ENCODE peak calls at places on chromosomes 13 and 19, in seven cellular contexts. R is upper lobe of left lung, S is HL-60, P is GM23338, X is SK-N-SH, F is GM12878, M is prostate gland. Q is an unnamed sample.

GRCh38 chr13:107866666-107867623 is 348.4 kb downstream of the LIG4 start:
- DNase-seq in R (peak; percentile 83), S (no peak), P (peak; percentile 64), X (peak; percentile 80), F (no peak), M (no peak), Q (no peak)

GRCh38 chr13:45295536-45295935 is 45.4 kb downstream of the TPT1 start:
- DNase-seq in R (no peak), S (no peak), P (no peak), X (no peak), F (no peak), M (no peak), Q (no peak)

GRCh38 chr19:18118420-18119242 is 21.1 kb downstream of the MAST3 start:
- DNase-seq in R (no peak), S (no peak), P (no peak), X (no peak), F (no peak), M (no peak), Q (no peak)

GRCh38 chr19:5060591-5061339 is 91.9 kb downstream of the KDM4B start:
- DNase-seq in R (peak; percentile 56), S (no peak), P (no peak), X (no peak), F (no peak), M (peak; percentile 90), Q (no peak)

GRCh38 chr19:3479177-3479818 is 1.0 kb downstream of the SMIM24 start:
- DNase-seq in R (no peak), S (peak; percentile 75), P (peak; percentile 96), X (peak; percentile 78), F (no peak), M (no peak), Q (no peak)

GRCh38 chr19:4414800-4415251 is 12.4 kb downstream of the CHAF1A start:
- DNase-seq in R (no peak), S (no peak), P (no peak), X (no peak), F (no peak), M (no peak), Q (no peak)

GRCh38 chr13:23789576-23790346 is 99.4 kb downstream of the MIPEP start:
- DNase-seq in R (no peak), S (no peak), P (no peak), X (no peak), F (no peak), M (peak; percentile 78), Q (no peak)

GRCh38 chr19:16293133-16294085 is 31.2 kb upstream of the KLF2 start:
- DNase-seq in R (no peak), S (peak; percentile 83), P (no peak), X (no peak), F (no peak), M (peak; percentile 11), Q (peak; percentile 61)

GRCh38 chr19:5020368-5020767 is 51.5 kb downstream of the KDM4B start:
- DNase-seq in R (no peak), S (no peak), P (no peak), X (no peak), F (no peak), M (no peak), Q (no peak)

GRCh38 chr19:56840452-56841193 is at the start of the genes PEG3 and ZIM2:
- DNase-seq in R (peak; percentile 84), S (no peak), P (no peak), X (peak; percentile 76), F (no peak), M (no peak), Q (peak; percentile 61)

GRCh38 chr13:27125357-27126282 is 46.0 kb downstream of the USP12 start:
- DNase-seq in R (peak; percentile 27), S (no peak), P (no peak), X (no peak), F (no peak), M (no peak), Q (no peak)

GRCh38 chr19:41564515-41565383 is 11.2 kb upstream of the CEACAM21 start:
- DNase-seq in R (peak; percentile 86), S (no peak), P (peak; percentile 69), X (peak; percentile 21), F (no peak), M (peak; percentile 2), Q (no peak)

GRCh38 chr19:21430674-21431073 is 33.7 kb downstream of the ZNF493 start:
- DNase-seq in R (no peak), S (no peak), P (no peak), X (no peak), F (no peak), M (no peak), Q (no peak)

GRCh38 chr19:56477429-56478338 is 539 bp upstream of the ZNF667 start:
- DNase-seq in R (peak; percentile 94), S (peak; percentile 96), P (peak; percentile 87), X (peak; percentile 98), F (no peak), M (peak; percentile 92), Q (peak; percentile 89)

GRCh38 chr13:110677731-110678545 is 28.0 kb downstream of the CARS2 start:
- DNase-seq in R (peak; percentile 69), S (no peak), P (no peak), X (no peak), F (no peak), M (no peak), Q (no peak)

GRCh38 chr19:4851551-4852290 is 15.7 kb downstream of the PLIN3 start:
- DNase-seq in R (peak; percentile 82), S (peak; percentile 47), P (peak; percentile 85), X (peak; percentile 94), F (no peak), M (peak; percentile 34), Q (peak; percentile 72)

GRCh38 chr13:113632706-113633484 is 25.1 kb downstream of the ATP4B start:
- DNase-seq in R (peak; percentile 61), S (no peak), P (no peak), X (no peak), F (no peak), M (no peak), Q (no peak)

GRCh38 chr13:45120967-45121366 is 657 bp downstream of the GTF2F2 start:
- DNase-seq in R (no peak), S (no peak), P (no peak), X (no peak), F (no peak), M (no peak), Q (no peak)

GRCh38 chr13:59829690-59830089 is 334.0 kb downstream of the DIAPH3 start:
- DNase-seq in R (no peak), S (no peak), P (no peak), X (no peak), F (no peak), M (no peak), Q (no peak)

GRCh38 chr13:23433171-23434153 is at the start of gene SACS:
- DNase-seq in R (peak; percentile 72), S (no peak), P (peak; percentile 98), X (peak; percentile 81), F (no peak), M (no peak), Q (no peak)

GRCh38 chr19:10602330-10603083 is 15.4 kb upstream of the AP1M2 start:
- DNase-seq in R (peak; percentile 98), S (peak; percentile 67), P (peak; percentile 91), X (peak; percentile 100), F (no peak), M (peak; percentile 72), Q (peak; percentile 76)

GRCh38 chr13:63377986-63378385 is 1962.3 kb upstream of the PCDH20 start:
- DNase-seq in R (no peak), S (no peak), P (no peak), X (no peak), F (no peak), M (no peak), Q (no peak)

GRCh38 chr19:51094696-51095279 is 12.1 kb upstream of the KLK14 start:
- DNase-seq in R (no peak), S (peak; percentile 32), P (peak; percentile 77), X (peak; percentile 89), F (no peak), M (no peak), Q (no peak)

GRCh38 chr19:40525234-40526051 is 51.2 kb upstream of the SHKBP1 start:
- DNase-seq in R (no peak), S (no peak), P (no peak), X (no peak), F (no peak), M (no peak), Q (no peak)
- TF ChIP-seq POLR2AphosphoS5 in R (no peak), S (no peak), P (no peak), X (no peak), F (no peak), M (no peak), Q (no peak)

DNA sequence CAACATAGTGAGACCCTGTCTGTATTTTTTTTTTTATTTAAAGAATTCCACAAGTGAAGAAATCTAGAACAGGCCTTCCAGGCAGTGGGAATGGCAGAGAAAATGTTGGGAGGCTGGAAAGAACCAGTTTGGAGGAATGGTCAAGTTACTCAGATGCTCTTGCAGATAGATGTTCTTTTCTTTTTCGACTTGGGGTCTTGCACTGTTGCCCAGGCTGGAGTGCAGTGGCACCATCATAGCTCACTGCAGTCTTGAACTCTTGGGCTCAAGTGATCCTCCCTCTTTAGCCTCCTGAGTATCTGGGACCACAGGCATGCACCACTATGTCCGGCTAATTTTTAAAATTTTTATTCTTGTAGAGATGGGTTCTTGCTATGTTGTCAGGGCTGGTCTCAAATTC is 662 bp downstream of the C5AR1 start:
- DNase-seq in R (no peak), S (no peak), P (no peak), X (no peak), F (no peak), M (no peak), Q (no peak)
- H3K4me3 ChIP-seq in R (peak overlapping the region; percentile 47), S (peak overlapping the region; percentile 15), P (no peak overlapping the region), X (no peak overlapping the region), F (no peak overlapping the region), M (no peak overlapping the region), Q (peak overlapping the region; percentile 33)

DNA sequence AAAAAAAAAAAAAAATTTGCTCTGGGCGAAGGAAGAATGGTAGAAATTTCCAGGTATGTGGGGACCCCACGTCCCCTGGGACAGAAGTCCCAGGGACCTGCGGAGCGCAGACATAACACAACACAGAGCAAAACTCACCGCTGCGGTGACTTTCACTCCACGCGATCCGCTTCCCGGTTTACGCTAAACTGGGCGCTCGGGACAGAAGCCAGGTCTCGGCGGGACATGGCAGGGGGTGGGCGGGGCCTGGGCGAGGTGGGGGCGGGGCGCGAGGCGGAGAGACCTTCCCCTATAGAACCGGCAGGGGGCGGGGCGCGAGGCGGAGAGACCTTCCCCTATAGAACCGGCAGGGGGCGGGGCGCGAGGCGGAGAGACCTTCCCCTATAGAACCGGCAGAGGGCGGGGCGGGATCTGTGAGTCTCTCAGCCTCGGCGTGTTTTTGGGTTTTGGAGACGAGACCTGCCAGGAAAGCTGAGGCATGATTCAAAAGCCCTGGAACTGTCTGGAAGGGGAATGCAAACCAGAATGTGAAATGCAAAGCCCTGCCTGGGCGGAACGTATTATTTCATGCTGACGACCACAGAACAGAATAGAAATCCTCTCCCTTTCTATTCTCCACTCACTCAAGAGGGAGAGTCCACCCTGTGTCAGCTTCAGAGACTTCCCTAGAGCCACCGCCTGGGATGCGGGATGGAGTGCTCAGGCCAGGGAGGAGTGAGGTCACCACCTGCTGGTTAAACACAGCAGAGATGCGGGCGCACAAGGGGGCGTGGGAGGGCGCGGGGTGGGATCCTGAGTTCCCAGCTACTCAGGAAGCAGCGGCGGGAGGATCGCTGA is 20.2 kb upstream of the ERVV-1 start:
- DNase-seq in R (peak; percentile 94), S (peak; percentile 86), P (peak; percentile 92), X (peak; percentile 94), F (no peak), M (peak; percentile 83), Q (peak; percentile 77)
- TF ChIP-seq POLR2AphosphoS5 in R (no peak), S (no peak), P (peak; percentile 42), X (no peak), F (no peak), M (peak; percentile 27), Q (no peak)

DNA sequence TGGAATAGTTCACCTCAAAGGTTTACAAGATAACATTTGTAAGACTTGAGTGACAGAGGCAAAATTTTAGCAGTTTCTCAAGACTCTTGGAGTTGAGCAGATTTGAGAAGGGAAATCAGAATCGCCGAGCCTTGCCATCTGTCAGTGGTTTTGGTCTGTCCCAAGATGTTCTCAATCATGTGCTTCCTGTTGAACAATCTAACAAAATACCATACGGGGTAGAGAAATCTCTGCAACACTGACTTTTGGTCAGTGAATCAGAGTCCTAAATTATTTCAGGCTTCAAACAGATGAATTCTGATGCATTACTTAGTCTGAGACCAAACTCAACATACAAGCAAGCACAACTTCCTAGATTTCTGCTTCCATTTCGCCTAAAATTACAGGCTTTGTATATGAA is 3.8 kb downstream of the KCTD12 start:
- DNase-seq in R (no peak), S (peak; percentile 89), P (no peak), X (no peak), F (no peak), M (no peak), Q (no peak)
- H3K4me3 ChIP-seq in R (peak overlapping the region; percentile 61), S (no peak overlapping the region), P (no peak overlapping the region), X (no peak overlapping the region), F (no peak overlapping the region), M (no peak overlapping the region), Q (peak overlapping the region; percentile 87)